ENCODE peak calls at places on chromosomes 2 and 18, in six cellular contexts. One of them, this sample, is unnamed.

GRCh38 chr18:49212819-49213218 is 247.6 kb downstream of the DYM start:
- DNase-seq in HCT116: no peak
- DNase-seq in A549: no peak
- DNase-seq in GM13976: no peak
- DNase-seq in CD4-positive, alpha-beta T cell: no peak
- DNase-seq in B cell: no peak
- DNase-seq in this sample: no peak

GRCh38 chr2:102041351-102041750 is 49.6 kb downstream of the IL1R2 start:
- DNase-seq in B cell: no peak
- DNase-seq in A549: no peak
- DNase-seq in HCT116: no peak
- DNase-seq in GM13976: no peak
- DNase-seq in CD4-positive, alpha-beta T cell: no peak
- DNase-seq in this sample: no peak

GRCh38 chr2:237966250-237966564 is 607 bp upstream of the UBE2F start:
- DNase-seq in CD4-positive, alpha-beta T cell: no peak
- DNase-seq in B cell: no peak
- DNase-seq in HCT116: no peak
- DNase-seq in GM13976: no peak
- DNase-seq in A549: no peak
- DNase-seq in this sample: no peak

GRCh38 chr18:7084766-7085080 is 32.9 kb downstream of the LAMA1 start:
- DNase-seq in B cell: no peak
- DNase-seq in GM13976: no peak
- DNase-seq in CD4-positive, alpha-beta T cell: no peak
- DNase-seq in HCT116: no peak
- DNase-seq in A549: no peak
- DNase-seq in this sample: no peak

GRCh38 chr2:46335404-46335965 is 38.3 kb downstream of the EPAS1 start:
- DNase-seq in CD4-positive, alpha-beta T cell: no peak
- DNase-seq in HCT116: no peak
- DNase-seq in A549: peak
- DNase-seq in GM13976: no peak
- DNase-seq in B cell: no peak
- DNase-seq in this sample: no peak

GRCh38 chr18:13868501-13869271 is 44.7 kb downstream of the MC5R start:
- DNase-seq in B cell: no peak
- DNase-seq in CD4-positive, alpha-beta T cell: no peak
- DNase-seq in A549: no peak
- DNase-seq in GM13976: no peak
- DNase-seq in HCT116: no peak
- DNase-seq in this sample: no peak

GRCh38 chr18:12702221-12703095 is at the start of the genes CEP76 and PSMG2:
- DNase-seq in CD4-positive, alpha-beta T cell: peak
- DNase-seq in B cell: peak
- DNase-seq in GM13976: peak
- DNase-seq in HCT116: peak
- DNase-seq in A549: peak
- DNase-seq in this sample: peak

GRCh38 chr2:27720004-27720551 is 51.4 kb upstream of the MRPL33 start:
- DNase-seq in B cell: no peak
- DNase-seq in A549: peak
- DNase-seq in CD4-positive, alpha-beta T cell: no peak
- DNase-seq in GM13976: no peak
- DNase-seq in HCT116: peak
- DNase-seq in this sample: no peak

GRCh38 chr2:43518182-43518581 is 77.7 kb downstream of the THADA start:
- DNase-seq in CD4-positive, alpha-beta T cell: no peak
- DNase-seq in B cell: no peak
- DNase-seq in GM13976: no peak
- DNase-seq in HCT116: no peak
- DNase-seq in A549: no peak
- DNase-seq in this sample: no peak

GRCh38 chr2:85342156-85342555 is 12.2 kb downstream of the RETSAT start:
- DNase-seq in A549: no peak
- DNase-seq in CD4-positive, alpha-beta T cell: no peak
- DNase-seq in HCT116: no peak
- DNase-seq in GM13976: no peak
- DNase-seq in B cell: no peak
- DNase-seq in this sample: no peak

GRCh38 chr2:53569957-53570727 is 197.5 kb upstream of the CHAC2 start:
- DNase-seq in GM13976: no peak
- DNase-seq in A549: peak
- DNase-seq in B cell: no peak
- DNase-seq in HCT116: no peak
- DNase-seq in CD4-positive, alpha-beta T cell: no peak
- DNase-seq in this sample: no peak

GRCh38 chr2:179275280-179276013 is 10.8 kb upstream of the SESTD1 start:
- DNase-seq in HCT116: no peak
- DNase-seq in B cell: no peak
- DNase-seq in GM13976: no peak
- DNase-seq in A549: peak
- DNase-seq in CD4-positive, alpha-beta T cell: no peak
- DNase-seq in this sample: no peak

GRCh38 chr2:61471905-61472805 is 1.3 kb upstream of the USP34 start:
- DNase-seq in CD4-positive, alpha-beta T cell: no peak
- DNase-seq in HCT116: no peak
- DNase-seq in GM13976: peak
- DNase-seq in B cell: peak
- DNase-seq in A549: peak
- DNase-seq in this sample: peak

GRCh38 chr2:174340400-174341300 is 5.9 kb downstream of the SP9 start:
- DNase-seq in A549: peak
- DNase-seq in GM13976: peak
- DNase-seq in HCT116: no peak
- DNase-seq in CD4-positive, alpha-beta T cell: no peak
- DNase-seq in B cell: peak
- DNase-seq in this sample: peak

GRCh38 chr2:71530246-71530986 is 77.1 kb downstream of the DYSF start:
- DNase-seq in CD4-positive, alpha-beta T cell: no peak
- DNase-seq in A549: peak
- DNase-seq in GM13976: peak
- DNase-seq in HCT116: peak
- DNase-seq in B cell: no peak
- DNase-seq in this sample: peak

GRCh38 chr2:27596627-27597026 is 13.8 kb downstream of the ZNF512 start:
- DNase-seq in GM13976: no peak
- DNase-seq in HCT116: no peak
- DNase-seq in CD4-positive, alpha-beta T cell: no peak
- DNase-seq in A549: no peak
- DNase-seq in B cell: no peak
- DNase-seq in this sample: no peak

GRCh38 chr2:191311627-191312026 is 66.4 kb downstream of the MYO1B start:
- DNase-seq in A549: peak
- DNase-seq in GM13976: no peak
- DNase-seq in B cell: no peak
- DNase-seq in CD4-positive, alpha-beta T cell: no peak
- DNase-seq in HCT116: peak
- DNase-seq in this sample: no peak

GRCh38 chr2:18924905-18925691 is 335.7 kb upstream of the NT5C1B start:
- DNase-seq in GM13976: no peak
- DNase-seq in A549: no peak
- DNase-seq in B cell: no peak
- DNase-seq in CD4-positive, alpha-beta T cell: no peak
- DNase-seq in HCT116: no peak
- DNase-seq in this sample: no peak

GRCh38 chr2:68255736-68256450 is 3.6 kb upstream of the PPP3R1 start:
- DNase-seq in CD4-positive, alpha-beta T cell: no peak
- DNase-seq in HCT116: no peak
- DNase-seq in A549: no peak
- DNase-seq in GM13976: no peak
- DNase-seq in B cell: no peak
- DNase-seq in this sample: no peak

GRCh38 chr18:13577091-13577697 is 149.2 kb downstream of the FAM210A start:
- DNase-seq in B cell: peak
- DNase-seq in CD4-positive, alpha-beta T cell: no peak
- DNase-seq in A549: no peak
- DNase-seq in GM13976: peak
- DNase-seq in HCT116: no peak
- DNase-seq in this sample: peak

DNA sequence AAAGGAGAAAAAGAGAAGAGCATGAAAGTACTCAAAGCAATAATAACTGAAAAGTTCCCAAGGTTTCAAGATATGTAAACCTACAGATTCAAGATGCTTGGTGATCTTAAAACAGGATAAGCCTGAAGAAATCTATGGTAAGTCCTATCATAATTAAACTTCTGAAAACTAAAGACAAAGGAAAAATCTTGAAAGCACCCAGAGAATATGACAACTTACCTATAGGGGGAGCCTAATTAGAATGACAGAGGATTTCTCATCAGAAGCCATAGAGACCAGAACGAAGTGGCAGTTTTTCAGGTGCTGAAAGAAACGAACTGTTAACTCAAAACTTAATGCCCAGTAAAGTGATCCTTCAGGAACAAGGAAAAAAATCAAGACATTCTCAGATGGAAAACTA is 59.7 kb downstream of the XDH start:
- DNase-seq in HCT116: peak
- DNase-seq in B cell: no peak
- DNase-seq in A549: peak
- DNase-seq in GM13976: no peak
- DNase-seq in CD4-positive, alpha-beta T cell: no peak
- DNase-seq in this sample: no peak
- TF ChIP-seq CTCF in HCT116: peak
- TF ChIP-seq CTCF in B cell: no peak
- TF ChIP-seq CTCF in A549: peak
- TF ChIP-seq CTCF in GM13976: no peak
- TF ChIP-seq CTCF in CD4-positive, alpha-beta T cell: no peak
- TF ChIP-seq CTCF in this sample: peak

DNA sequence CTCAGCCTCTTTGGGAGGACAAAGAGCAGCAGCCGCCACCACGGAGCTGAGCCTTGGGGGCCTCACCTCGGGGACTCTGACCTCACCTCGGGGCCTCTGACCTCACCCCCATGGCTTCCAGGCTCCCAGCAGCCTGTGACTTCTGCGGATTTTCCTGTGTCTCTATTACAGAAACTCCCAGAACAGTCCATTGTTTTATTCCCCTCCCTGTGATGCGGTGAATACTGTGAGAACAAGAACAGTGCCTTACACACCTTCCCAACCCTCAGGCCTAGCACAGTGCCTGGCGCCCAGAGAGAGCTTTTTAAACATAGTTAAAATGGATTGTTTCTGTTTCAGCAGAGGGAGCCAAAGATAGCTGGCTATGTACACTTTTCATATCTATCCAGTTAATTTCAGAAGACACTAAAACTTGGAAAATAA is 63.7 kb downstream of the MBP start:
- DNase-seq in HCT116: no peak
- DNase-seq in CD4-positive, alpha-beta T cell: no peak
- DNase-seq in GM13976: no peak
- DNase-seq in A549: no peak
- DNase-seq in B cell: no peak
- DNase-seq in this sample: no peak
- TF ChIP-seq CTCF in HCT116: no peak
- TF ChIP-seq CTCF in CD4-positive, alpha-beta T cell: no peak
- TF ChIP-seq CTCF in GM13976: peak
- TF ChIP-seq CTCF in A549: no peak
- TF ChIP-seq CTCF in B cell: no peak
- TF ChIP-seq CTCF in this sample: peak

DNA sequence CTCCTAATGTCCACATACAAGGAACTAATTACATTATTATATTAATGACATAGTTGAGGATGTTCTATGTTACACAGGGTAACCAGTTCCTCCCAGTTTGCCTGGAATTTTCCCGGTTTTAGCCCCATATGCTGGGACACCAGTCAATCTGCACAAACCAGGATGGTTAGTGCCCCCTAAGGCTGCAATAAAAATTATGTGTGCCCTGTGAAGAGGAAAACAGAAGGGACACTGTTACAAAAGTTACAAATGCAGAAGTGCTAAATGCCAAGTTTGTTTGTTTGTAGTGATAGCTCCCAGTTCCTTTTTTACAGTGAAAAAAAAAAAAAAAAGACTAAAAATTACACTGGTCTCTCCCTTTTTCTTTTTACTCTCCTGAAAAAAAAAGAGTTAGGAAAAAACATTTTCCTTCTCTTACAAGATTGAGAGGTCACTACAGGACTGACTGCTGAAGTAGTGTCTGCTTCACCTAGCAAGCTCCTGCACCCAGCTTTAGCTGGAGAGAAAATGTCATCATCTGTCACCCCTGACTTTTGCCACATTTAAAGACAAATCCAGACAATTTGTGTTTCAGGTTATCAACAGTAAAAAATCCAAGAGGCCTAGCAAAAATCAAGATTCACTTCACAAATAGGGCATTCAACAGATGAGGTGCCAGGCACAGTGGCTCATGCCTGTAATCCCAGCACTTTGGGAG is 3.2 kb downstream of the ANKRD44 start:
- DNase-seq in GM13976: no peak
- DNase-seq in B cell: peak
- DNase-seq in A549: no peak
- DNase-seq in CD4-positive, alpha-beta T cell: no peak
- DNase-seq in HCT116: no peak
- DNase-seq in this sample: no peak
- TF ChIP-seq CTCF in GM13976: peak
- TF ChIP-seq CTCF in B cell: peak
- TF ChIP-seq CTCF in A549: no peak
- TF ChIP-seq CTCF in CD4-positive, alpha-beta T cell: no peak
- TF ChIP-seq CTCF in HCT116: no peak
- TF ChIP-seq CTCF in this sample: peak

GRCh38 chr18:60754413-60754812 is 381.8 kb upstream of the MC4R start:
- DNase-seq in GM13976: no peak
- DNase-seq in CD4-positive, alpha-beta T cell: no peak
- DNase-seq in A549: no peak
- DNase-seq in HCT116: no peak
- DNase-seq in B cell: no peak
- DNase-seq in this sample: no peak
- TF ChIP-seq CTCF in GM13976: no peak
- TF ChIP-seq CTCF in CD4-positive, alpha-beta T cell: no peak
- TF ChIP-seq CTCF in A549: no peak
- TF ChIP-seq CTCF in HCT116: no peak
- TF ChIP-seq CTCF in B cell: no peak
- TF ChIP-seq CTCF in this sample: no peak

GRCh38 chr18:70073442-70073841 is 125.8 kb upstream of the CD226 start:
- DNase-seq in HCT116: no peak
- DNase-seq in GM13976: no peak
- DNase-seq in CD4-positive, alpha-beta T cell: no peak
- DNase-seq in B cell: no peak
- DNase-seq in A549: no peak
- DNase-seq in this sample: no peak

GRCh38 chr18:70075906-70076305 is 128.2 kb upstream of the CD226 start:
- DNase-seq in GM13976: no peak
- DNase-seq in B cell: no peak
- DNase-seq in A549: no peak
- DNase-seq in CD4-positive, alpha-beta T cell: no peak
- DNase-seq in HCT116: no peak
- DNase-seq in this sample: no peak

GRCh38 chr18:70074091-70074490 is 126.4 kb upstream of the CD226 start:
- DNase-seq in GM13976: no peak
- DNase-seq in HCT116: no peak
- DNase-seq in B cell: no peak
- DNase-seq in A549: no peak
- DNase-seq in CD4-positive, alpha-beta T cell: no peak
- DNase-seq in this sample: no peak

GRCh38 chr18:70069965-70070364 is 122.3 kb upstream of the CD226 start:
- DNase-seq in A549: no peak
- DNase-seq in HCT116: no peak
- DNase-seq in CD4-positive, alpha-beta T cell: no peak
- DNase-seq in B cell: no peak
- DNase-seq in GM13976: no peak
- DNase-seq in this sample: no peak

GRCh38 chr18:70072678-70073077 is 125.0 kb upstream of the CD226 start:
- DNase-seq in A549: peak
- DNase-seq in GM13976: no peak
- DNase-seq in HCT116: no peak
- DNase-seq in B cell: no peak
- DNase-seq in CD4-positive, alpha-beta T cell: no peak
- DNase-seq in this sample: no peak
- TF ChIP-seq CTCF in A549: peak
- TF ChIP-seq CTCF in GM13976: peak
- TF ChIP-seq CTCF in HCT116: peak
- TF ChIP-seq CTCF in B cell: no peak
- TF ChIP-seq CTCF in CD4-positive, alpha-beta T cell: peak
- TF ChIP-seq CTCF in this sample: peak